ENCODE peak calls at places on chromosome 11, in five cellular contexts. S, Y, B, V and H are unnamed samples.
A peak's percentile ranks its signal among the peaks of the same experiment; 100 is the strongest.

GRCh38 chr11:106939157-106939556 is 79.1 kb downstream of the GUCY1A2 start:
- DNase-seq in S (no peak), Y (no peak), B (no peak), V (no peak), H (no peak)

GRCh38 chr11:14974723-14975587 is 2.8 kb upstream of the CALCA start:
- DNase-seq in S (peak; percentile 76), Y (peak; percentile 84), B (peak; percentile 45), V (peak; percentile 33), H (peak; percentile 35)

GRCh38 chr11:65274734-65275682 is 13.2 kb downstream of the POLA2 start:
- DNase-seq in S (peak; percentile 79), Y (peak; percentile 67), B (no peak), V (peak; percentile 74), H (no peak)

GRCh38 chr11:9094420-9094819 is 3.0 kb upstream of the SCUBE2 start:
- DNase-seq in S (peak; percentile 47), Y (no peak), B (no peak), V (no peak), H (no peak)

GRCh38 chr11:43853766-43854165 is 26.9 kb upstream of the ALKBH3 start:
- DNase-seq in S (no peak), Y (no peak), B (no peak), V (peak; percentile 76), H (no peak)

GRCh38 chr11:123798513-123799252 is 7.5 kb downstream of the OR6M1 start:
- DNase-seq in S (no peak), Y (no peak), B (no peak), V (peak; percentile 6), H (no peak)

GRCh38 chr11:32426819-32427615 is 8.3 kb downstream of the WT1 start:
- DNase-seq in S (peak; percentile 67), Y (peak; percentile 60), B (no peak), V (no peak), H (no peak)

GRCh38 chr11:37972691-37973090 is 1374.7 kb upstream of the RAG2 start:
- DNase-seq in S (no peak), Y (no peak), B (no peak), V (no peak), H (no peak)

GRCh38 chr11:64144587-64145295 is 21.2 kb downstream of the MACROD1 start:
- DNase-seq in S (no peak), Y (no peak), B (no peak), V (no peak), H (no peak)

GRCh38 chr11:17719940-17720795 is 797 bp downstream of the MYOD1 start:
- DNase-seq in S (no peak), Y (peak; percentile 74), B (no peak), V (no peak), H (no peak)

GRCh38 chr11:126408901-126409670 is 53.6 kb downstream of the ST3GAL4 start:
- DNase-seq in S (peak; percentile 50), Y (no peak), B (no peak), V (no peak), H (no peak)

GRCh38 chr11:134480129-134480652 is 68.1 kb upstream of the B3GAT1 start:
- DNase-seq in S (no peak), Y (peak; percentile 8), B (no peak), V (no peak), H (no peak)

GRCh38 chr11:32494629-32495028 is 59.3 kb upstream of the WT1 start:
- DNase-seq in S (no peak), Y (no peak), B (no peak), V (no peak), H (no peak)

GRCh38 chr11:5605849-5606248 is 9.4 kb downstream of the TRIM6 start:
- DNase-seq in S (no peak), Y (no peak), B (no peak), V (peak; percentile 85), H (no peak)

GRCh38 chr11:28442113-28442512 is 333.9 kb downstream of the METTL15 start:
- DNase-seq in S (no peak), Y (no peak), B (no peak), V (no peak), H (no peak)

GRCh38 chr11:123429851-123430735 is at the start of gene GRAMD1B:
- DNase-seq in S (peak; percentile 91), Y (peak; percentile 93), B (peak; percentile 75), V (no peak), H (peak; percentile 84)

GRCh38 chr11:114317738-114318137 is 21.5 kb downstream of the NNMT start:
- DNase-seq in S (no peak), Y (peak; percentile 80), B (no peak), V (no peak), H (no peak)
- TF ChIP-seq CTCF in S (no peak), Y (peak; percentile 75), B (no peak), V (peak; percentile 52), H (no peak)

GRCh38 chr11:47108214-47108613 is 68.5 kb downstream of the ARFGAP2 start:
- DNase-seq in S (no peak), Y (no peak), B (no peak), V (no peak), H (no peak)

GRCh38 chr11:47111318-47111804 is 65.3 kb downstream of the ARFGAP2 start:
- DNase-seq in S (no peak), Y (no peak), B (no peak), V (no peak), H (no peak)

GRCh38 chr11:47109882-47110281 is 66.8 kb downstream of the ARFGAP2 start:
- DNase-seq in S (no peak), Y (no peak), B (no peak), V (no peak), H (no peak)

GRCh38 chr11:47107709-47108108 is 69.0 kb downstream of the ARFGAP2 start:
- DNase-seq in S (no peak), Y (no peak), B (no peak), V (no peak), H (no peak)

DNA sequence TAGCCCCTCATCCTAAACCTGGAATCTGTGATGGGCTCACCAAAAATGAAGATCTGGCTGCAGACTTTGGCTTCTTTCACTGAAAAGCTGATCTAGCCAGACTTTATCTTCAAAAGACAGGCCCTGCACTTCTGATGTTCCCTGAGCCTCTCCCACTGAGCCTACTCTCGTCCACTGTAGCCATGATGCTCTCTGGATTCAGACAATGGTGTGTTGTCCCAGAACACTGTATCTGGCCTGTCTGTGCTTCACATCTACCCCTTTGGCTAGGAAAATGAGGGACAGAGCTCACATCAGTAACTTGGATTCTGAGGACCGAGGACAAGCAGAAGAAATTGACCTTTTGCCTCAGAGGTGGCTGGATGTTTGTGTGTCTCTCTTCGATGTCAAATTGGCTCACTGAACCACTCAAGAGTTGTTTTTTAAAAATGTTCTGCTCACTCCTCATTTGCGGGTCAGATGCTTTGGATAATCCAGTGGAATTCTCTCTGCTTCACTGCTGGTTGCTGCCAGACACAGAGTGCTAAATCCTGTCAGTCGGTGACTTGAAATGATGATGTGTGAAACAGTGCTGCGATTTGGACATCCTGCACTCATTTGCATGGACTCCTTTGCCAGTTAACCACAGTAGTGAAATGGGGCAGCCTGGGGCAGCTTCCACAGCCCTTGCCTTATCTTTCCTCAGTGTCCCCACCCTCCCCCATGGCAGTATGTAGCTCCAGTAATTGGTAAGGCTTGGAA is 67.5 kb downstream of the ARFGAP2 start:
- DNase-seq in S (no peak), Y (no peak), B (no peak), V (no peak), H (no peak)
- H3K27ac ChIP-seq in S (no peak overlapping the region), Y (no peak overlapping the region), B (no peak overlapping the region), V (no peak overlapping the region), H (no peak overlapping the region)

GRCh38 chr11:91248199-91248807 is 976.3 kb upstream of the FAT3 start:
- DNase-seq in S (no peak), Y (no peak), B (no peak), V (peak; percentile 29), H (no peak)
- TF ChIP-seq CTCF in S (no peak), Y (peak; percentile 82), B (peak; percentile 37), V (peak; percentile 71), H (no peak)

GRCh38 chr11:79383874-79384273 is 57.0 kb downstream of the TENM4 start:
- DNase-seq in S (no peak), Y (no peak), B (no peak), V (no peak), H (no peak)

GRCh38 chr11:79388201-79388600 is 52.6 kb downstream of the TENM4 start:
- DNase-seq in S (no peak), Y (no peak), B (no peak), V (no peak), H (no peak)

GRCh38 chr11:79377399-79377798 is 63.4 kb downstream of the TENM4 start:
- DNase-seq in S (no peak), Y (no peak), B (no peak), V (no peak), H (no peak)

GRCh38 chr11:79381036-79381435 is 59.8 kb downstream of the TENM4 start:
- DNase-seq in S (no peak), Y (no peak), B (no peak), V (no peak), H (no peak)

GRCh38 chr11:79382301-79382700 is 58.5 kb downstream of the TENM4 start:
- DNase-seq in S (no peak), Y (no peak), B (no peak), V (no peak), H (no peak)
- H3K27ac ChIP-seq in S (no peak overlapping the region), Y (no peak overlapping the region), B (no peak overlapping the region), V (no peak overlapping the region), H (no peak overlapping the region)

GRCh38 chr11:72741429-72741833 is 10.8 kb downstream of the ARAP1 start:
- DNase-seq in S (peak; percentile 88), Y (peak; percentile 62), B (no peak), V (no peak), H (no peak)
- TF ChIP-seq CTCF in S (no peak), Y (no peak), B (no peak), V (no peak), H (no peak)

DNA sequence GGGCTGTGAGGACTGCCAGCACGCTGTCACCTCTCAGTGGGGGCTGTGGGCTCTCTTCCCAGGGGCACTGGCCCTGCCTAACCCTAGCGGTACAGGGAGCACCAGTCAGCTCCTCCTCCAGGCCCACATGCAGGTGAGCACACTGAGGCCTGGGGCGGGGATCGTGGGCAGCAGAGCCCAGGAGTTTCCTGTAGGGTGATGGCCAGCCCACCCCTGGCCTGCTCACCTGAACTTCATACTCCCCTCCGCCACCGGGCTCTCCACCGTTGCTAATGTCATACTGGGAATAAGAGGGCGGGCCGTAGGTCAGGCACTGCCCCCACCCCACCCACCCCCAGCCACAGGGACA is 10.0 kb upstream of the TREH start:
- DNase-seq in S (no peak), Y (no peak), B (no peak), V (no peak), H (no peak)
- H3K27ac ChIP-seq in S (peak overlapping the region; percentile 70), Y (no peak overlapping the region), B (no peak overlapping the region), V (no peak overlapping the region), H (no peak overlapping the region)